ENCODE peak calls at places on chromosome 13, in six cellular contexts. One of them, this sample, is unnamed.

GRCh38 chr13:26951581-26952177 is 191.1 kb upstream of the GPR12 start:
- DNase-seq in uterus: no peak
- DNase-seq in cardiac muscle cell: no peak
- DNase-seq in CD8-positive, alpha-beta T cell: no peak
- DNase-seq in A549: no peak
- DNase-seq in pancreas: peak; percentile 81
- DNase-seq in this sample: no peak

GRCh38 chr13:113731192-113732175 is 27.5 kb upstream of the TMEM255B start:
- DNase-seq in uterus: no peak
- DNase-seq in cardiac muscle cell: no peak
- DNase-seq in CD8-positive, alpha-beta T cell: no peak
- DNase-seq in A549: no peak
- DNase-seq in pancreas: no peak
- DNase-seq in this sample: no peak

GRCh38 chr13:101308247-101309013 is 107.9 kb downstream of the NALCN start:
- DNase-seq in uterus: no peak
- DNase-seq in cardiac muscle cell: no peak
- DNase-seq in CD8-positive, alpha-beta T cell: no peak
- DNase-seq in A549: no peak
- DNase-seq in pancreas: no peak
- DNase-seq in this sample: no peak

GRCh38 chr13:33276581-33276980 is 9.0 kb downstream of the STARD13 start:
- DNase-seq in uterus: no peak
- DNase-seq in cardiac muscle cell: peak; percentile 69
- DNase-seq in CD8-positive, alpha-beta T cell: no peak
- DNase-seq in A549: no peak
- DNase-seq in pancreas: no peak
- DNase-seq in this sample: no peak

GRCh38 chr13:29513002-29513980 is 82.2 kb downstream of the SLC7A1 start:
- DNase-seq in uterus: no peak
- DNase-seq in cardiac muscle cell: no peak
- DNase-seq in CD8-positive, alpha-beta T cell: no peak
- DNase-seq in A549: no peak
- DNase-seq in pancreas: no peak
- DNase-seq in this sample: no peak

GRCh38 chr13:25037057-25037813 is 58.7 kb upstream of the PABPC3 start:
- DNase-seq in uterus: no peak
- DNase-seq in cardiac muscle cell: peak; percentile 78
- DNase-seq in CD8-positive, alpha-beta T cell: peak; percentile 11
- DNase-seq in A549: no peak
- DNase-seq in pancreas: peak; percentile 42
- DNase-seq in this sample: no peak

GRCh38 chr13:62320129-62320724 is 904.6 kb upstream of the PCDH20 start:
- DNase-seq in uterus: no peak
- DNase-seq in cardiac muscle cell: peak; percentile 66
- DNase-seq in CD8-positive, alpha-beta T cell: no peak
- DNase-seq in A549: peak; percentile 1
- DNase-seq in pancreas: no peak
- DNase-seq in this sample: no peak

GRCh38 chr13:28531195-28531955 is 36.4 kb upstream of the FLT1 start:
- DNase-seq in uterus: peak; percentile 40
- DNase-seq in cardiac muscle cell: peak; percentile 41
- DNase-seq in CD8-positive, alpha-beta T cell: no peak
- DNase-seq in A549: no peak
- DNase-seq in pancreas: no peak
- DNase-seq in this sample: no peak

GRCh38 chr13:72782717-72783116 is 784 bp downstream of the PIBF1 start:
- DNase-seq in uterus: no peak
- DNase-seq in cardiac muscle cell: peak; percentile 35
- DNase-seq in CD8-positive, alpha-beta T cell: no peak
- DNase-seq in A549: no peak
- DNase-seq in pancreas: no peak
- DNase-seq in this sample: no peak

GRCh38 chr13:87680298-87680697 is 9.1 kb downstream of the SLITRK5 start:
- DNase-seq in uterus: no peak
- DNase-seq in cardiac muscle cell: no peak
- DNase-seq in CD8-positive, alpha-beta T cell: no peak
- DNase-seq in A549: no peak
- DNase-seq in pancreas: no peak
- DNase-seq in this sample: no peak

GRCh38 chr13:81138353-81138995 is 797.5 kb upstream of the SPRY2 start:
- DNase-seq in uterus: no peak
- DNase-seq in cardiac muscle cell: no peak
- DNase-seq in CD8-positive, alpha-beta T cell: no peak
- DNase-seq in A549: no peak
- DNase-seq in pancreas: no peak
- DNase-seq in this sample: no peak

GRCh38 chr13:71979616-71980015 is 112.6 kb upstream of the DACH1 start:
- DNase-seq in uterus: no peak
- DNase-seq in cardiac muscle cell: no peak
- DNase-seq in CD8-positive, alpha-beta T cell: no peak
- DNase-seq in A549: no peak
- DNase-seq in pancreas: no peak
- DNase-seq in this sample: no peak

GRCh38 chr13:29583073-29583785 is 12.3 kb downstream of the SLC7A1 start:
- DNase-seq in uterus: no peak
- DNase-seq in cardiac muscle cell: no peak
- DNase-seq in CD8-positive, alpha-beta T cell: no peak
- DNase-seq in A549: no peak
- DNase-seq in pancreas: no peak
- DNase-seq in this sample: no peak

GRCh38 chr13:112721198-112722104 is 31.6 kb downstream of the ATP11A start:
- DNase-seq in uterus: peak; percentile 37
- DNase-seq in cardiac muscle cell: no peak
- DNase-seq in CD8-positive, alpha-beta T cell: no peak
- DNase-seq in A549: no peak
- DNase-seq in pancreas: no peak
- DNase-seq in this sample: no peak
- H3K27ac ChIP-seq in uterus: peak overlapping the region; percentile 92
- H3K27ac ChIP-seq in cardiac muscle cell: peak overlapping the region; percentile 99
- H3K27ac ChIP-seq in CD8-positive, alpha-beta T cell: no peak overlapping the region
- H3K27ac ChIP-seq in A549: peak overlapping the region; percentile 84
- H3K27ac ChIP-seq in pancreas: peak overlapping the region; percentile 69
- H3K27ac ChIP-seq in this sample: no peak overlapping the region

GRCh38 chr13:49258097-49258796 is 10.5 kb downstream of the CDADC1 start:
- DNase-seq in uterus: no peak
- DNase-seq in cardiac muscle cell: no peak
- DNase-seq in CD8-positive, alpha-beta T cell: no peak
- DNase-seq in A549: no peak
- DNase-seq in pancreas: no peak
- DNase-seq in this sample: no peak
- H3K27ac ChIP-seq in uterus: no peak overlapping the region
- H3K27ac ChIP-seq in cardiac muscle cell: no peak overlapping the region
- H3K27ac ChIP-seq in CD8-positive, alpha-beta T cell: peak overlapping the region; percentile 35
- H3K27ac ChIP-seq in A549: no peak overlapping the region
- H3K27ac ChIP-seq in pancreas: no peak overlapping the region
- H3K27ac ChIP-seq in this sample: no peak overlapping the region

GRCh38 chr13:41694902-41695301 is 237.6 kb downstream of the RGCC start:
- DNase-seq in uterus: peak; percentile 76
- DNase-seq in cardiac muscle cell: peak; percentile 95
- DNase-seq in CD8-positive, alpha-beta T cell: no peak
- DNase-seq in A549: peak; percentile 19
- DNase-seq in pancreas: peak; percentile 37
- DNase-seq in this sample: no peak
- H3K27ac ChIP-seq in uterus: peak overlapping the region; percentile 77
- H3K27ac ChIP-seq in cardiac muscle cell: no peak overlapping the region
- H3K27ac ChIP-seq in CD8-positive, alpha-beta T cell: no peak overlapping the region
- H3K27ac ChIP-seq in A549: peak overlapping the region; percentile 73
- H3K27ac ChIP-seq in pancreas: no peak overlapping the region
- H3K27ac ChIP-seq in this sample: no peak overlapping the region

GRCh38 chr13:97338571-97338970 is 95.4 kb upstream of the RAP2A start:
- DNase-seq in uterus: no peak
- DNase-seq in cardiac muscle cell: no peak
- DNase-seq in CD8-positive, alpha-beta T cell: no peak
- DNase-seq in A549: no peak
- DNase-seq in pancreas: no peak
- DNase-seq in this sample: peak; percentile 9

GRCh38 chr13:97339989-97340361 is 94.0 kb upstream of the RAP2A start:
- DNase-seq in uterus: no peak
- DNase-seq in cardiac muscle cell: no peak
- DNase-seq in CD8-positive, alpha-beta T cell: no peak
- DNase-seq in A549: no peak
- DNase-seq in pancreas: no peak
- DNase-seq in this sample: no peak

GRCh38 chr13:97340399-97340798 is 93.6 kb upstream of the RAP2A start:
- DNase-seq in uterus: no peak
- DNase-seq in cardiac muscle cell: no peak
- DNase-seq in CD8-positive, alpha-beta T cell: no peak
- DNase-seq in A549: no peak
- DNase-seq in pancreas: no peak
- DNase-seq in this sample: no peak

GRCh38 chr13:97337985-97338384 is 96.0 kb upstream of the RAP2A start:
- DNase-seq in uterus: no peak
- DNase-seq in cardiac muscle cell: no peak
- DNase-seq in CD8-positive, alpha-beta T cell: no peak
- DNase-seq in A549: no peak
- DNase-seq in pancreas: no peak
- DNase-seq in this sample: no peak

GRCh38 chr13:97339019-97339988 is 94.7 kb upstream of the RAP2A start:
- DNase-seq in uterus: peak; percentile 69
- DNase-seq in cardiac muscle cell: peak; percentile 95
- DNase-seq in CD8-positive, alpha-beta T cell: no peak
- DNase-seq in A549: no peak
- DNase-seq in pancreas: no peak
- DNase-seq in this sample: no peak
- H3K27ac ChIP-seq in uterus: peak overlapping the region; percentile 72
- H3K27ac ChIP-seq in cardiac muscle cell: peak overlapping the region; percentile 47
- H3K27ac ChIP-seq in CD8-positive, alpha-beta T cell: no peak overlapping the region
- H3K27ac ChIP-seq in A549: peak overlapping the region; percentile 84
- H3K27ac ChIP-seq in pancreas: no peak overlapping the region
- H3K27ac ChIP-seq in this sample: peak overlapping the region; percentile 66